ENCODE peak calls at places on chromosomes 16 and 17, in seven cellular contexts. One of them, this sample, is unnamed.

GRCh38 chr17:15377608-15378007 is 36.2 kb upstream of the TEKT3 start:
- DNase-seq in fibroblast of pulmonary artery: peak
- DNase-seq in tibial artery: no peak
- DNase-seq in prostate gland: no peak
- DNase-seq in progenitor cell of endocrine pancreas: no peak
- DNase-seq in AG04450: peak
- DNase-seq in upper lobe of right lung: no peak
- DNase-seq in this sample: no peak

GRCh38 chr16:50856991-50857390 is 115.1 kb downstream of the CYLD start:
- DNase-seq in fibroblast of pulmonary artery: no peak
- DNase-seq in tibial artery: no peak
- DNase-seq in prostate gland: no peak
- DNase-seq in progenitor cell of endocrine pancreas: no peak
- DNase-seq in AG04450: no peak
- DNase-seq in upper lobe of right lung: no peak
- DNase-seq in this sample: no peak

GRCh38 chr16:7116734-7117133 is 215.9 kb upstream of the RBFOX1 start:
- DNase-seq in fibroblast of pulmonary artery: no peak
- DNase-seq in tibial artery: no peak
- DNase-seq in prostate gland: no peak
- DNase-seq in progenitor cell of endocrine pancreas: no peak
- DNase-seq in AG04450: no peak
- DNase-seq in upper lobe of right lung: no peak
- DNase-seq in this sample: no peak

GRCh38 chr16:12539185-12539929 is 264.3 kb downstream of the CPPED1 start:
- DNase-seq in fibroblast of pulmonary artery: no peak
- DNase-seq in tibial artery: no peak
- DNase-seq in prostate gland: no peak
- DNase-seq in progenitor cell of endocrine pancreas: no peak
- DNase-seq in AG04450: no peak
- DNase-seq in upper lobe of right lung: no peak
- DNase-seq in this sample: no peak

GRCh38 chr17:1252203-1252608 is 18.0 kb upstream of the BHLHA9 start:
- DNase-seq in fibroblast of pulmonary artery: peak
- DNase-seq in tibial artery: no peak
- DNase-seq in prostate gland: no peak
- DNase-seq in progenitor cell of endocrine pancreas: no peak
- DNase-seq in AG04450: no peak
- DNase-seq in upper lobe of right lung: no peak
- DNase-seq in this sample: no peak

GRCh38 chr16:27432600-27432957 is 30.6 kb downstream of the IL21R start:
- DNase-seq in fibroblast of pulmonary artery: peak
- DNase-seq in tibial artery: no peak
- DNase-seq in prostate gland: no peak
- DNase-seq in progenitor cell of endocrine pancreas: peak
- DNase-seq in AG04450: peak
- DNase-seq in upper lobe of right lung: no peak
- DNase-seq in this sample: peak

GRCh38 chr17:57849874-57850754 is at the start of gene MRPS23:
- DNase-seq in fibroblast of pulmonary artery: peak
- DNase-seq in tibial artery: peak
- DNase-seq in prostate gland: peak
- DNase-seq in progenitor cell of endocrine pancreas: peak
- DNase-seq in AG04450: peak
- DNase-seq in upper lobe of right lung: peak
- DNase-seq in this sample: peak

GRCh38 chr16:35562471-35562870 is 2103.1 kb downstream of the TP53TG3F start:
- DNase-seq in fibroblast of pulmonary artery: no peak
- DNase-seq in tibial artery: no peak
- DNase-seq in prostate gland: no peak
- DNase-seq in progenitor cell of endocrine pancreas: no peak
- DNase-seq in AG04450: no peak
- DNase-seq in upper lobe of right lung: no peak
- DNase-seq in this sample: no peak

GRCh38 chr16:6081320-6081976 is 983.9 kb upstream of the EEF2KMT start:
- DNase-seq in fibroblast of pulmonary artery: peak
- DNase-seq in tibial artery: no peak
- DNase-seq in prostate gland: no peak
- DNase-seq in progenitor cell of endocrine pancreas: peak
- DNase-seq in AG04450: no peak
- DNase-seq in upper lobe of right lung: no peak
- DNase-seq in this sample: no peak

GRCh38 chr17:72004011-72004427 is 116.8 kb upstream of the SOX9 start:
- DNase-seq in fibroblast of pulmonary artery: peak
- DNase-seq in tibial artery: no peak
- DNase-seq in prostate gland: no peak
- DNase-seq in progenitor cell of endocrine pancreas: no peak
- DNase-seq in AG04450: no peak
- DNase-seq in upper lobe of right lung: no peak
- DNase-seq in this sample: no peak

GRCh38 chr16:22424161-22424937 is 49.9 kb upstream of the CDR2 start:
- DNase-seq in fibroblast of pulmonary artery: no peak
- DNase-seq in tibial artery: peak
- DNase-seq in prostate gland: peak
- DNase-seq in progenitor cell of endocrine pancreas: no peak
- DNase-seq in AG04450: no peak
- DNase-seq in upper lobe of right lung: no peak
- DNase-seq in this sample: no peak

GRCh38 chr16:59593256-59593655 is 859.1 kb upstream of the GOT2 start:
- DNase-seq in fibroblast of pulmonary artery: peak
- DNase-seq in tibial artery: no peak
- DNase-seq in prostate gland: no peak
- DNase-seq in progenitor cell of endocrine pancreas: no peak
- DNase-seq in AG04450: peak
- DNase-seq in upper lobe of right lung: no peak
- DNase-seq in this sample: no peak

GRCh38 chr17:38539386-38539785 is 66.4 kb downstream of the SRCIN1 start:
- DNase-seq in fibroblast of pulmonary artery: no peak
- DNase-seq in tibial artery: no peak
- DNase-seq in prostate gland: no peak
- DNase-seq in progenitor cell of endocrine pancreas: no peak
- DNase-seq in AG04450: no peak
- DNase-seq in upper lobe of right lung: no peak
- DNase-seq in this sample: no peak
- TF ChIP-seq CTCF in fibroblast of pulmonary artery: no peak
- TF ChIP-seq CTCF in tibial artery: no peak
- TF ChIP-seq CTCF in prostate gland: no peak
- TF ChIP-seq CTCF in progenitor cell of endocrine pancreas: no peak
- TF ChIP-seq CTCF in AG04450: no peak
- TF ChIP-seq CTCF in upper lobe of right lung: no peak
- TF ChIP-seq CTCF in this sample: no peak

GRCh38 chr16:466651-467050 is 41.2 kb downstream of the RAB11FIP3 start:
- DNase-seq in fibroblast of pulmonary artery: no peak
- DNase-seq in tibial artery: no peak
- DNase-seq in prostate gland: no peak
- DNase-seq in progenitor cell of endocrine pancreas: no peak
- DNase-seq in AG04450: no peak
- DNase-seq in upper lobe of right lung: no peak
- DNase-seq in this sample: no peak

GRCh38 chr16:471353-472198 is 46.1 kb downstream of the RAB11FIP3 start:
- DNase-seq in fibroblast of pulmonary artery: no peak
- DNase-seq in tibial artery: no peak
- DNase-seq in prostate gland: peak
- DNase-seq in progenitor cell of endocrine pancreas: no peak
- DNase-seq in AG04450: no peak
- DNase-seq in upper lobe of right lung: no peak
- DNase-seq in this sample: no peak

GRCh38 chr16:472199-472504 is 46.7 kb downstream of the RAB11FIP3 start:
- DNase-seq in fibroblast of pulmonary artery: no peak
- DNase-seq in tibial artery: no peak
- DNase-seq in prostate gland: no peak
- DNase-seq in progenitor cell of endocrine pancreas: no peak
- DNase-seq in AG04450: no peak
- DNase-seq in upper lobe of right lung: no peak
- DNase-seq in this sample: no peak

GRCh38 chr16:470418-470817 is 45.0 kb downstream of the RAB11FIP3 start:
- DNase-seq in fibroblast of pulmonary artery: no peak
- DNase-seq in tibial artery: no peak
- DNase-seq in prostate gland: no peak
- DNase-seq in progenitor cell of endocrine pancreas: no peak
- DNase-seq in AG04450: no peak
- DNase-seq in upper lobe of right lung: no peak
- DNase-seq in this sample: no peak

GRCh38 chr16:468072-468821 is 42.8 kb downstream of the RAB11FIP3 start:
- DNase-seq in fibroblast of pulmonary artery: no peak
- DNase-seq in tibial artery: no peak
- DNase-seq in prostate gland: no peak
- DNase-seq in progenitor cell of endocrine pancreas: no peak
- DNase-seq in AG04450: no peak
- DNase-seq in upper lobe of right lung: no peak
- DNase-seq in this sample: no peak
- TF ChIP-seq CTCF in fibroblast of pulmonary artery: no peak
- TF ChIP-seq CTCF in tibial artery: no peak
- TF ChIP-seq CTCF in prostate gland: no peak
- TF ChIP-seq CTCF in progenitor cell of endocrine pancreas: no peak
- TF ChIP-seq CTCF in AG04450: no peak
- TF ChIP-seq CTCF in upper lobe of right lung: no peak
- TF ChIP-seq CTCF in this sample: no peak

GRCh38 chr17:73585583-73585982 is 58.7 kb downstream of the SDK2 start:
- DNase-seq in fibroblast of pulmonary artery: no peak
- DNase-seq in tibial artery: no peak
- DNase-seq in prostate gland: no peak
- DNase-seq in progenitor cell of endocrine pancreas: no peak
- DNase-seq in AG04450: no peak
- DNase-seq in upper lobe of right lung: no peak
- DNase-seq in this sample: no peak

GRCh38 chr17:73584987-73585386 is 59.3 kb downstream of the SDK2 start:
- DNase-seq in fibroblast of pulmonary artery: no peak
- DNase-seq in tibial artery: no peak
- DNase-seq in prostate gland: no peak
- DNase-seq in progenitor cell of endocrine pancreas: no peak
- DNase-seq in AG04450: no peak
- DNase-seq in upper lobe of right lung: no peak
- DNase-seq in this sample: no peak

GRCh38 chr17:73586921-73587680 is 57.1 kb downstream of the SDK2 start:
- DNase-seq in fibroblast of pulmonary artery: no peak
- DNase-seq in tibial artery: no peak
- DNase-seq in prostate gland: no peak
- DNase-seq in progenitor cell of endocrine pancreas: no peak
- DNase-seq in AG04450: no peak
- DNase-seq in upper lobe of right lung: no peak
- DNase-seq in this sample: no peak

GRCh38 chr17:73588291-73589095 is 55.8 kb downstream of the SDK2 start:
- DNase-seq in fibroblast of pulmonary artery: no peak
- DNase-seq in tibial artery: no peak
- DNase-seq in prostate gland: no peak
- DNase-seq in progenitor cell of endocrine pancreas: no peak
- DNase-seq in AG04450: no peak
- DNase-seq in upper lobe of right lung: no peak
- DNase-seq in this sample: no peak

GRCh38 chr17:73586153-73586906 is 57.9 kb downstream of the SDK2 start:
- DNase-seq in fibroblast of pulmonary artery: no peak
- DNase-seq in tibial artery: no peak
- DNase-seq in prostate gland: no peak
- DNase-seq in progenitor cell of endocrine pancreas: no peak
- DNase-seq in AG04450: no peak
- DNase-seq in upper lobe of right lung: no peak
- DNase-seq in this sample: no peak
- TF ChIP-seq CTCF in fibroblast of pulmonary artery: no peak
- TF ChIP-seq CTCF in tibial artery: no peak
- TF ChIP-seq CTCF in prostate gland: no peak
- TF ChIP-seq CTCF in progenitor cell of endocrine pancreas: no peak
- TF ChIP-seq CTCF in AG04450: no peak
- TF ChIP-seq CTCF in upper lobe of right lung: no peak
- TF ChIP-seq CTCF in this sample: no peak

GRCh38 chr16:85554791-85555548 is 58.2 kb upstream of the GSE1 start:
- DNase-seq in fibroblast of pulmonary artery: peak
- DNase-seq in tibial artery: peak
- DNase-seq in prostate gland: peak
- DNase-seq in progenitor cell of endocrine pancreas: peak
- DNase-seq in AG04450: no peak
- DNase-seq in upper lobe of right lung: peak
- DNase-seq in this sample: peak

GRCh38 chr16:85557976-85558589 is 55.0 kb upstream of the GSE1 start:
- DNase-seq in fibroblast of pulmonary artery: no peak
- DNase-seq in tibial artery: no peak
- DNase-seq in prostate gland: peak
- DNase-seq in progenitor cell of endocrine pancreas: no peak
- DNase-seq in AG04450: no peak
- DNase-seq in upper lobe of right lung: no peak
- DNase-seq in this sample: no peak

GRCh38 chr16:85555549-85556455 is 57.3 kb upstream of the GSE1 start:
- DNase-seq in fibroblast of pulmonary artery: peak
- DNase-seq in tibial artery: peak
- DNase-seq in prostate gland: no peak
- DNase-seq in progenitor cell of endocrine pancreas: peak
- DNase-seq in AG04450: no peak
- DNase-seq in upper lobe of right lung: peak
- DNase-seq in this sample: peak

GRCh38 chr16:85556456-85557082 is 56.6 kb upstream of the GSE1 start:
- DNase-seq in fibroblast of pulmonary artery: no peak
- DNase-seq in tibial artery: peak
- DNase-seq in prostate gland: peak
- DNase-seq in progenitor cell of endocrine pancreas: peak
- DNase-seq in AG04450: no peak
- DNase-seq in upper lobe of right lung: peak
- DNase-seq in this sample: peak

GRCh38 chr16:85557083-85557975 is 55.8 kb upstream of the GSE1 start:
- DNase-seq in fibroblast of pulmonary artery: peak
- DNase-seq in tibial artery: no peak
- DNase-seq in prostate gland: no peak
- DNase-seq in progenitor cell of endocrine pancreas: no peak
- DNase-seq in AG04450: no peak
- DNase-seq in upper lobe of right lung: peak
- DNase-seq in this sample: peak
- TF ChIP-seq CTCF in fibroblast of pulmonary artery: peak
- TF ChIP-seq CTCF in tibial artery: peak
- TF ChIP-seq CTCF in prostate gland: no peak
- TF ChIP-seq CTCF in progenitor cell of endocrine pancreas: no peak
- TF ChIP-seq CTCF in AG04450: peak
- TF ChIP-seq CTCF in upper lobe of right lung: no peak
- TF ChIP-seq CTCF in this sample: no peak